ENCODE peak calls at places on chromosomes 7 and 10, in nine cellular contexts. W is cardiac muscle cell; A is neural progenitor cell; O is NCI-H2171 treated with DMSO at 0.1 percent for 48 hours; U is Caco-2; E is activated naive CD8-positive, alpha-beta T cell treated with anti-CD3 and anti-CD28 coated beads, Interleukin-2, amount 10 ng/mL, durations not matched to agents 7 days and 5 days; Y is posterior cingulate gyrus; N is HCEC 1CT; G is central memory CD4-positive, alpha-beta T cell. K is an unnamed sample.
A peak's percentile ranks its signal among the peaks of the same experiment; 100 is the strongest.

GRCh38 chr7:36904101-36904500 is 179.8 kb upstream of the AOAH start:
- DNase-seq in W (no peak), A (no peak), O (no peak), U (no peak), E (no peak), Y (no peak), N (no peak), G (no peak), K (no peak)

GRCh38 chr10:90912176-90912575 is 8.7 kb downstream of the ANKRD1 start:
- DNase-seq in W (peak; percentile 29), A (no peak), O (no peak), U (no peak), E (no peak), Y (no peak), N (no peak), G (no peak), K (no peak)

GRCh38 chr7:120805636-120806388 is 52.1 kb downstream of the TSPAN12 start:
- DNase-seq in W (peak; percentile 85), A (peak; percentile 80), O (peak; percentile 71), U (peak; percentile 75), E (no peak), Y (peak; percentile 40), N (peak; percentile 37), G (peak; percentile 39), K (peak; percentile 21)

GRCh38 chr7:44541028-44541869 is at the start of gene NPC1L1:
- DNase-seq in W (no peak), A (no peak), O (no peak), U (peak; percentile 62), E (no peak), Y (no peak), N (no peak), G (no peak), K (no peak)

GRCh38 chr10:14554843-14555205 is 219.9 kb downstream of the FAM107B start:
- DNase-seq in W (no peak), A (no peak), O (no peak), U (no peak), E (no peak), Y (no peak), N (no peak), G (no peak), K (no peak)

GRCh38 chr7:146131701-146132100 is 15.1 kb downstream of the CNTNAP2 start:
- DNase-seq in W (no peak), A (no peak), O (no peak), U (no peak), E (no peak), Y (no peak), N (no peak), G (no peak), K (no peak)

GRCh38 chr7:33494473-33494872 is 365.1 kb downstream of the BBS9 start:
- DNase-seq in W (no peak), A (no peak), O (no peak), U (no peak), E (no peak), Y (no peak), N (no peak), G (no peak), K (no peak)

GRCh38 chr10:21527634-21528451 is 2.4 kb upstream of the SKIDA1 start:
- DNase-seq in W (no peak), A (no peak), O (peak; percentile 68), U (no peak), E (no peak), Y (no peak), N (peak; percentile 33), G (no peak), K (no peak)

GRCh38 chr7:129225931-129226572 is 1.2 kb downstream of the AHCYL2 start:
- DNase-seq in W (peak; percentile 38), A (peak; percentile 39), O (no peak), U (no peak), E (no peak), Y (no peak), N (no peak), G (no peak), K (peak; percentile 42)

GRCh38 chr10:132248455-132249231 is 59.1 kb downstream of the STK32C start:
- DNase-seq in W (peak; percentile 60), A (peak; percentile 80), O (no peak), U (no peak), E (peak; percentile 71), Y (peak; percentile 36), N (no peak), G (peak; percentile 58), K (no peak)

GRCh38 chr10:19762026-19762425 is 54.2 kb upstream of the PLXDC2 start:
- DNase-seq in W (no peak), A (no peak), O (no peak), U (no peak), E (no peak), Y (no peak), N (no peak), G (no peak), K (no peak)

GRCh38 chr7:94650652-94651051 is 5.3 kb downstream of the SGCE start:
- DNase-seq in W (no peak), A (no peak), O (no peak), U (no peak), E (no peak), Y (no peak), N (no peak), G (no peak), K (no peak)

GRCh38 chr7:155680124-155680523 is 35.7 kb downstream of the RBM33 start:
- DNase-seq in W (no peak), A (no peak), O (no peak), U (no peak), E (no peak), Y (no peak), N (no peak), G (no peak), K (no peak)

GRCh38 chr7:128408709-128409434 is 910 bp downstream of the IMPDH1 start:
- DNase-seq in W (no peak), A (peak; percentile 76), O (peak; percentile 72), U (no peak), E (no peak), Y (no peak), N (peak; percentile 48), G (no peak), K (no peak)

GRCh38 chr7:2269468-2270460 is 27.7 kb downstream of the NUDT1 start:
- DNase-seq in W (no peak), A (peak; percentile 61), O (peak; percentile 63), U (no peak), E (no peak), Y (no peak), N (peak; percentile 13), G (no peak), K (no peak)

GRCh38 chr7:135745702-135746312 is 2.8 kb downstream of the FAM180A start:
- DNase-seq in W (no peak), A (no peak), O (no peak), U (no peak), E (no peak), Y (no peak), N (peak; percentile 99), G (no peak), K (no peak)

GRCh38 chr10:91829268-91829667 is 31.0 kb downstream of the TNKS2 start:
- DNase-seq in W (no peak), A (no peak), O (no peak), U (no peak), E (no peak), Y (no peak), N (no peak), G (no peak), K (no peak)

GRCh38 chr7:136086712-136087111 is 109.6 kb upstream of the MTPN start:
- DNase-seq in W (peak; percentile 71), A (peak; percentile 71), O (no peak), U (peak; percentile 77), E (no peak), Y (peak; percentile 48), N (peak; percentile 62), G (peak; percentile 15), K (peak; percentile 84)

GRCh38 chr10:57692255-57692980 is 575.3 kb downstream of the IPMK start:
- DNase-seq in W (peak; percentile 73), A (no peak), O (no peak), U (peak; percentile 54), E (no peak), Y (no peak), N (peak; percentile 90), G (no peak), K (no peak)

GRCh38 chr7:10888861-10889260 is 84.8 kb upstream of the PHF14 start:
- DNase-seq in W (no peak), A (no peak), O (no peak), U (no peak), E (peak; percentile 28), Y (no peak), N (no peak), G (peak; percentile 10), K (no peak)

GRCh38 chr7:80106498-80107113 is 28.0 kb upstream of the GNAI1 start:
- DNase-seq in W (no peak), A (no peak), O (no peak), U (no peak), E (no peak), Y (no peak), N (no peak), G (no peak), K (no peak)

GRCh38 chr10:127849896-127850295 is 42.8 kb downstream of the CLRN3 start:
- DNase-seq in W (no peak), A (peak; percentile 82), O (no peak), U (no peak), E (no peak), Y (no peak), N (no peak), G (no peak), K (no peak)

GRCh38 chr10:106216085-106216484 is 948.4 kb downstream of the SORCS1 start:
- DNase-seq in W (no peak), A (no peak), O (no peak), U (no peak), E (no peak), Y (no peak), N (no peak), G (no peak), K (no peak)

GRCh38 chr10:100364735-100365391 is 17.8 kb downstream of the SCD start:
- DNase-seq in W (peak; percentile 45), A (no peak), O (peak; percentile 62), U (no peak), E (no peak), Y (peak; percentile 50), N (peak; percentile 85), G (no peak), K (peak; percentile 46)

GRCh38 chr10:70169661-70170364 is 501 bp downstream of the SAR1A start:
- DNase-seq in W (no peak), A (peak; percentile 84), O (no peak), U (peak; percentile 33), E (no peak), Y (no peak), N (peak; percentile 11), G (no peak), K (no peak)

GRCh38 chr10:10911471-10911921 is 106.2 kb upstream of the CELF2 start:
- DNase-seq in W (peak; percentile 79), A (peak; percentile 78), O (no peak), U (peak; percentile 55), E (no peak), Y (peak; percentile 22), N (peak; percentile 98), G (no peak), K (peak; percentile 22)

GRCh38 chr7:4297165-4297842 is 384.8 kb upstream of the FOXK1 start:
- DNase-seq in W (no peak), A (no peak), O (no peak), U (no peak), E (no peak), Y (no peak), N (no peak), G (no peak), K (no peak)

GRCh38 chr7:19117081-19117869 is at the start of gene TWIST1:
- DNase-seq in W (peak; percentile 89), A (peak; percentile 79), O (peak; percentile 37), U (peak; percentile 6), E (peak; percentile 48), Y (no peak), N (peak; percentile 95), G (no peak), K (no peak)

GRCh38 chr10:100505164-100505563 is 14.5 kb downstream of the SEC31B start:
- DNase-seq in W (no peak), A (no peak), O (no peak), U (no peak), E (no peak), Y (no peak), N (no peak), G (no peak), K (no peak)

GRCh38 chr10:74486659-74487058 is 335.6 kb downstream of the ADK start:
- DNase-seq in W (no peak), A (no peak), O (no peak), U (no peak), E (no peak), Y (no peak), N (no peak), G (no peak), K (no peak)

GRCh38 chr10:6140141-6140841 is 51.5 kb downstream of the RBM17 start:
- DNase-seq in W (no peak), A (peak; percentile 63), O (no peak), U (no peak), E (peak; percentile 56), Y (no peak), N (no peak), G (peak; percentile 52), K (no peak)

K was measured in hippocampal formation.